ENCODE peak calls at places on chromosomes 12 and 14, in eight cellular contexts. C, T, J, I, E, Y, A and H are unnamed samples.
A peak's percentile ranks its signal among the peaks of the same experiment; 100 is the strongest.

GRCh38 chr12:14394317-14395058 is 29.0 kb downstream of the ATF7IP start:
- DNase-seq in C (no peak), T (peak; percentile 80), J (peak; percentile 61), I (peak; percentile 56), E (no peak), Y (no peak), A (peak; percentile 37), H (peak; percentile 72)

GRCh38 chr12:132194056-132194455 is 49.8 kb downstream of the NOC4L start:
- DNase-seq in C (no peak), T (no peak), J (no peak), I (no peak), E (no peak), Y (no peak), A (peak; percentile 59), H (no peak)

GRCh38 chr12:116927244-116927940 is 16.6 kb downstream of the FBXW8 start:
- DNase-seq in C (no peak), T (no peak), J (no peak), I (no peak), E (no peak), Y (no peak), A (no peak), H (no peak)

GRCh38 chr14:34650786-34651584 is 21.0 kb upstream of the SNX6 start:
- DNase-seq in C (no peak), T (no peak), J (no peak), I (peak; percentile 79), E (peak; percentile 98), Y (peak; percentile 88), A (no peak), H (peak; percentile 95)

GRCh38 chr14:94380225-94381148 is 7.9 kb downstream of the SERPINA1 start:
- DNase-seq in C (no peak), T (no peak), J (no peak), I (no peak), E (no peak), Y (no peak), A (no peak), H (no peak)

GRCh38 chr14:31166271-31166561 is 41.4 kb downstream of the HECTD1 start:
- DNase-seq in C (no peak), T (no peak), J (no peak), I (no peak), E (no peak), Y (no peak), A (no peak), H (peak; percentile 9)

GRCh38 chr12:29726321-29726692 is 57.4 kb downstream of the TMTC1 start:
- DNase-seq in C (no peak), T (no peak), J (no peak), I (no peak), E (no peak), Y (no peak), A (no peak), H (no peak)

GRCh38 chr12:112795582-112795981 is 4.0 kb downstream of the RPH3A start:
- DNase-seq in C (no peak), T (no peak), J (no peak), I (no peak), E (no peak), Y (no peak), A (no peak), H (no peak)

GRCh38 chr12:120362516-120363273 is 6.3 kb downstream of the MSI1 start:
- DNase-seq in C (no peak), T (no peak), J (peak; percentile 91), I (no peak), E (no peak), Y (no peak), A (no peak), H (no peak)

GRCh38 chr14:86129426-86129825 is 599.5 kb downstream of the FLRT2 start:
- DNase-seq in C (no peak), T (no peak), J (no peak), I (no peak), E (no peak), Y (no peak), A (no peak), H (no peak)

GRCh38 chr12:11823043-11823442 is 173.6 kb downstream of the ETV6 start:
- DNase-seq in C (no peak), T (no peak), J (no peak), I (no peak), E (peak; percentile 83), Y (no peak), A (no peak), H (peak; percentile 54)

GRCh38 chr14:87233266-87233665 is 759.7 kb downstream of the GALC start:
- DNase-seq in C (no peak), T (no peak), J (no peak), I (no peak), E (no peak), Y (peak; percentile 48), A (no peak), H (no peak)

GRCh38 chr14:100709252-100709955 is 17.3 kb upstream of the DLK1 start:
- DNase-seq in C (peak; percentile 10), T (no peak), J (no peak), I (no peak), E (no peak), Y (no peak), A (no peak), H (no peak)